ENCODE peak calls at places on chromosomes 11 and 22, in six cellular contexts. One of them, this sample, is unnamed.

GRCh38 chr11:62694455-62695167 is 5.3 kb upstream of the LRRN4CL start:
- DNase-seq in A549: peak
- DNase-seq in NB4: peak
- DNase-seq in H1: no peak
- DNase-seq in SK-N-SH: peak
- DNase-seq in K562: peak
- DNase-seq in this sample: peak

GRCh38 chr11:6693342-6694228 is 10.4 kb upstream of the MRPL17 start:
- DNase-seq in K562: no peak
- DNase-seq in SK-N-SH: no peak
- DNase-seq in NB4: peak
- DNase-seq in H1: no peak
- DNase-seq in A549: peak
- DNase-seq in this sample: peak

GRCh38 chr11:94910281-94910680 is 63.1 kb downstream of the CWC15 start:
- DNase-seq in SK-N-SH: no peak
- DNase-seq in H1: no peak
- DNase-seq in K562: no peak
- DNase-seq in NB4: no peak
- DNase-seq in A549: no peak
- DNase-seq in this sample: no peak

GRCh38 chr22:27207907-27208306 is 550.5 kb downstream of the MIAT start:
- DNase-seq in A549: peak
- DNase-seq in H1: no peak
- DNase-seq in NB4: no peak
- DNase-seq in K562: no peak
- DNase-seq in SK-N-SH: no peak
- DNase-seq in this sample: no peak

GRCh38 chr22:42277232-42277753 is 6.8 kb upstream of the TCF20 start:
- DNase-seq in H1: no peak
- DNase-seq in NB4: no peak
- DNase-seq in SK-N-SH: no peak
- DNase-seq in K562: no peak
- DNase-seq in A549: no peak
- DNase-seq in this sample: no peak

GRCh38 chr11:66858939-66859685 is 2.2 kb downstream of the LRFN4 start:
- DNase-seq in SK-N-SH: no peak
- DNase-seq in K562: no peak
- DNase-seq in H1: no peak
- DNase-seq in A549: no peak
- DNase-seq in NB4: no peak
- DNase-seq in this sample: no peak

GRCh38 chr11:101011881-101012280 is 117.7 kb downstream of the PGR start:
- DNase-seq in A549: no peak
- DNase-seq in SK-N-SH: no peak
- DNase-seq in K562: no peak
- DNase-seq in H1: no peak
- DNase-seq in NB4: no peak
- DNase-seq in this sample: no peak

GRCh38 chr11:114262681-114263509 is 33.3 kb upstream of the NNMT start:
- DNase-seq in NB4: peak
- DNase-seq in H1: no peak
- DNase-seq in SK-N-SH: peak
- DNase-seq in K562: peak
- DNase-seq in A549: peak
- DNase-seq in this sample: peak

GRCh38 chr11:292211-293121 is 3.5 kb downstream of the PGGHG start:
- DNase-seq in SK-N-SH: no peak
- DNase-seq in H1: no peak
- DNase-seq in K562: no peak
- DNase-seq in A549: no peak
- DNase-seq in NB4: no peak
- DNase-seq in this sample: no peak

GRCh38 chr22:39545310-39546063 is 12.9 kb upstream of the RPS19BP1 start:
- DNase-seq in A549: no peak
- DNase-seq in H1: no peak
- DNase-seq in SK-N-SH: no peak
- DNase-seq in K562: peak
- DNase-seq in NB4: peak
- DNase-seq in this sample: no peak

GRCh38 chr11:96061730-96062524 is 138.0 kb upstream of the MTMR2 start:
- DNase-seq in NB4: no peak
- DNase-seq in K562: no peak
- DNase-seq in SK-N-SH: no peak
- DNase-seq in A549: no peak
- DNase-seq in H1: no peak
- DNase-seq in this sample: no peak

GRCh38 chr11:67311556-67312082 is 8.3 kb downstream of the SSH3 start:
- DNase-seq in SK-N-SH: no peak
- DNase-seq in H1: no peak
- DNase-seq in K562: no peak
- DNase-seq in A549: no peak
- DNase-seq in NB4: no peak
- DNase-seq in this sample: no peak

GRCh38 chr11:119832536-119832935 is 103.5 kb upstream of the NECTIN1 start:
- DNase-seq in SK-N-SH: peak
- DNase-seq in H1: no peak
- DNase-seq in K562: peak
- DNase-seq in NB4: no peak
- DNase-seq in A549: no peak
- DNase-seq in this sample: no peak

GRCh38 chr22:36745301-36745995 is 30.5 kb downstream of the IFT27 start:
- DNase-seq in NB4: no peak
- DNase-seq in K562: no peak
- DNase-seq in A549: no peak
- DNase-seq in H1: no peak
- DNase-seq in SK-N-SH: no peak
- DNase-seq in this sample: no peak

GRCh38 chr11:93663021-93663420 is 1.5 kb downstream of the CEP295 start:
- DNase-seq in K562: peak
- DNase-seq in NB4: peak
- DNase-seq in H1: no peak
- DNase-seq in A549: no peak
- DNase-seq in SK-N-SH: no peak
- DNase-seq in this sample: no peak

GRCh38 chr22:19178065-19178658 is 374 bp downstream of the SLC25A1 start:
- DNase-seq in H1: no peak
- DNase-seq in A549: no peak
- DNase-seq in SK-N-SH: peak
- DNase-seq in NB4: peak
- DNase-seq in K562: peak
- DNase-seq in this sample: no peak

GRCh38 chr11:93895106-93895862 is 44.9 kb upstream of the VSTM5 start:
- DNase-seq in NB4: peak
- DNase-seq in K562: peak
- DNase-seq in A549: peak
- DNase-seq in H1: no peak
- DNase-seq in SK-N-SH: peak
- DNase-seq in this sample: peak

GRCh38 chr11:18834754-18835466 is 43.3 kb upstream of the PTPN5 start:
- DNase-seq in H1: no peak
- DNase-seq in SK-N-SH: no peak
- DNase-seq in K562: no peak
- DNase-seq in NB4: no peak
- DNase-seq in A549: no peak
- DNase-seq in this sample: no peak

GRCh38 chr22:32665676-32666075 is 135.8 kb upstream of the TIMP3 start:
- DNase-seq in H1: no peak
- DNase-seq in SK-N-SH: no peak
- DNase-seq in A549: no peak
- DNase-seq in NB4: no peak
- DNase-seq in K562: no peak
- DNase-seq in this sample: no peak

GRCh38 chr22:27101288-27101687 is 443.9 kb downstream of the MIAT start:
- DNase-seq in H1: no peak
- DNase-seq in SK-N-SH: no peak
- DNase-seq in NB4: no peak
- DNase-seq in A549: no peak
- DNase-seq in K562: no peak
- DNase-seq in this sample: no peak

GRCh38 chr11:83284501-83285051 is 1.6 kb downstream of the CCDC90B start:
- DNase-seq in NB4: peak
- DNase-seq in K562: no peak
- DNase-seq in SK-N-SH: no peak
- DNase-seq in A549: no peak
- DNase-seq in H1: no peak
- DNase-seq in this sample: no peak

GRCh38 chr11:129569007-129569406 is 193.4 kb downstream of the BARX2 start:
- DNase-seq in SK-N-SH: no peak
- DNase-seq in K562: no peak
- DNase-seq in NB4: no peak
- DNase-seq in A549: no peak
- DNase-seq in H1: no peak
- DNase-seq in this sample: no peak

GRCh38 chr11:94477644-94478043 is 16.0 kb downstream of the MRE11 start:
- DNase-seq in NB4: no peak
- DNase-seq in A549: no peak
- DNase-seq in K562: no peak
- DNase-seq in SK-N-SH: no peak
- DNase-seq in H1: no peak
- DNase-seq in this sample: no peak

GRCh38 chr11:119741369-119742262 is 12.6 kb upstream of the NECTIN1 start:
- DNase-seq in K562: peak
- DNase-seq in SK-N-SH: no peak
- DNase-seq in A549: peak
- DNase-seq in NB4: peak
- DNase-seq in H1: no peak
- DNase-seq in this sample: no peak

GRCh38 chr11:131685906-131686305 is 315.5 kb downstream of the NTM start:
- DNase-seq in A549: no peak
- DNase-seq in H1: no peak
- DNase-seq in SK-N-SH: no peak
- DNase-seq in K562: no peak
- DNase-seq in NB4: no peak
- DNase-seq in this sample: no peak

GRCh38 chr22:41280065-41280464 is 5.9 kb downstream of the RANGAP1 start:
- DNase-seq in SK-N-SH: no peak
- DNase-seq in A549: no peak
- DNase-seq in H1: no peak
- DNase-seq in NB4: no peak
- DNase-seq in K562: no peak
- DNase-seq in this sample: no peak

GRCh38 chr11:72378704-72379383 is 55.5 kb downstream of the CLPB start:
- DNase-seq in H1: no peak
- DNase-seq in SK-N-SH: no peak
- DNase-seq in A549: no peak
- DNase-seq in NB4: no peak
- DNase-seq in K562: no peak
- DNase-seq in this sample: no peak

GRCh38 chr11:111982019-111982464 is 43.2 kb upstream of the DLAT start:
- DNase-seq in H1: peak
- DNase-seq in NB4: peak
- DNase-seq in SK-N-SH: peak
- DNase-seq in A549: peak
- DNase-seq in K562: peak
- DNase-seq in this sample: peak

GRCh38 chr11:63838150-63838681 is 694 bp upstream of the MARK2 start:
- DNase-seq in NB4: no peak
- DNase-seq in SK-N-SH: no peak
- DNase-seq in A549: no peak
- DNase-seq in K562: no peak
- DNase-seq in H1: no peak
- DNase-seq in this sample: no peak
- TF ChIP-seq MAX in NB4: no peak
- TF ChIP-seq MAX in SK-N-SH: no peak
- TF ChIP-seq MAX in A549: no peak
- TF ChIP-seq MAX in K562: peak
- TF ChIP-seq MAX in H1: no peak
- TF ChIP-seq MAX in this sample: no peak

DNA sequence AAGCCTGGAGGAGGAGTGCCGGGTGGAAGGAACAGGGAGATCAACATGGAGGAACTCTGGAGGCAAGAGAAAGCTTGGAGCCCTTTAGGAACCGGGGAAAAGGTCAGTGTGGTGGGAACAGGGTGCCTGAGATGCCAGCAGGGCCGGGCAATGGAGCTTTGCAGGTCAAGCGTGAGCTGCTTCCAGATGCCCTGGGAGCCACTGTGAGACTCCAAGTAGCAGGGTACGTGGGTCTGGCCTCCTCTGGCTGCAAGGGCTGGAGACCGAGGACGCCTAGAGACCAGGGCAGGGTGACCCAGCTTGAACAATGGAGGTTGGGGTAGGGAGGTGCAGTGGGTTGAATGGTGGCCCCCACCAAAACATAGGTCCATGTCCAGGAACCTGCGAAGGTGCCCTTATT is 15.6 kb upstream of the EMID1 start:
- DNase-seq in K562: no peak
- DNase-seq in SK-N-SH: no peak
- DNase-seq in NB4: no peak
- DNase-seq in H1: no peak
- DNase-seq in A549: no peak
- DNase-seq in this sample: no peak
- TF ChIP-seq MAX in K562: no peak
- TF ChIP-seq MAX in SK-N-SH: no peak
- TF ChIP-seq MAX in NB4: no peak
- TF ChIP-seq MAX in H1: no peak
- TF ChIP-seq MAX in A549: no peak
- TF ChIP-seq MAX in this sample: no peak

GRCh38 chr22:22380098-22381030 is 128.2 kb downstream of the ZNF280B start:
- DNase-seq in SK-N-SH: peak
- DNase-seq in K562: peak
- DNase-seq in A549: no peak
- DNase-seq in NB4: peak
- DNase-seq in H1: no peak
- DNase-seq in this sample: no peak
- TF ChIP-seq MAX in SK-N-SH: no peak
- TF ChIP-seq MAX in K562: no peak
- TF ChIP-seq MAX in A549: no peak
- TF ChIP-seq MAX in NB4: no peak
- TF ChIP-seq MAX in H1: no peak
- TF ChIP-seq MAX in this sample: no peak

DNA sequence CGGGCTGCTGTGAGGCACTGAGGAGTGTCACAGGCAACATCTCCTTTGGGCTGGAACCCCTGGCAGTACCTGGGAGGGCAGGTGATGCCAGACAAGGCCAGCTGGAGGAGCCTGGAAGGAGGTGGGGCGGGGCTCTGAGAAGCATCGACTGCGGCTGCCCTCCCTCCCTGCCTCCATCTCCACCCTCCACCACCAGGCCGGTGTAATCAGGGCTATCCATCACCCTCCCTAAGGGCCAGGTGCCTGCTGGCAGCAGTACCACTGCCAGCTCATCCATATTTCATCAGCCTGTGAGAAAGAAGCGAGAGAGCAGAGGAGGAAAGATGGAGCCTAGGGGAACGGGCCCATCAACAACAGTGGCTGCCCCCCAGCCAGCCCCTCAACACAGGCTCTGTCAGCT is 51.4 kb upstream of the RASD2 start:
- DNase-seq in SK-N-SH: peak
- DNase-seq in K562: no peak
- DNase-seq in NB4: no peak
- DNase-seq in A549: no peak
- DNase-seq in H1: no peak
- DNase-seq in this sample: no peak
- TF ChIP-seq MAX in SK-N-SH: no peak
- TF ChIP-seq MAX in K562: no peak
- TF ChIP-seq MAX in NB4: no peak
- TF ChIP-seq MAX in A549: no peak
- TF ChIP-seq MAX in H1: no peak
- TF ChIP-seq MAX in this sample: no peak